ENCODE peak calls at places on chromosomes 11 and 22, in eight cellular contexts. H is A549, G is psoas muscle, P is thoracic aorta, U is transverse colon, W is sigmoid colon, Y is IMR-90, L is GM23248. A is an unnamed sample.

GRCh38 chr11:130871616-130872015 is 44.7 kb downstream of the SNX19 start:
- DNase-seq in G (no peak), P (no peak), H (no peak), U (no peak), L (peak), W (no peak), Y (no peak), A (no peak)

GRCh38 chr11:1146311-1146864 is 11.4 kb upstream of the MUC5AC start:
- DNase-seq in G (no peak), H (no peak), P (no peak), L (no peak), U (peak), Y (no peak), W (peak), A (no peak)

GRCh38 chr11:133992121-133992520 is 35.4 kb upstream of the IGSF9B start:
- DNase-seq in H (no peak), P (no peak), Y (no peak), U (no peak), G (no peak), L (no peak), W (no peak), A (no peak)

GRCh38 chr11:90496722-90497121 is 273.9 kb upstream of the CHORDC1 start:
- DNase-seq in L (no peak), P (no peak), Y (no peak), H (no peak), U (no peak), W (no peak), G (no peak), A (no peak)

GRCh38 chr11:72930011-72930410 is 115.8 kb downstream of the ATG16L2 start:
- DNase-seq in U (no peak), W (no peak), L (no peak), Y (peak), H (no peak), P (no peak), G (no peak), A (no peak)

GRCh38 chr11:326842-327580 is 6.4 kb upstream of the IFITM3 start:
- DNase-seq in G (peak), L (peak), H (no peak), W (peak), U (peak), P (peak), Y (peak), A (no peak)

GRCh38 chr11:11813288-11813962 is 28.3 kb upstream of the USP47 start:
- DNase-seq in G (peak), H (peak), P (peak), U (peak), L (peak), W (peak), Y (peak), A (no peak)

GRCh38 chr11:128572965-128573364 is 14.4 kb downstream of the ETS1 start:
- DNase-seq in Y (no peak), H (no peak), U (no peak), W (peak), G (no peak), P (no peak), L (no peak), A (no peak)

GRCh38 chr22:49418341-49418894 is 409.3 kb downstream of the BRD1 start:
- DNase-seq in P (no peak), G (no peak), W (no peak), Y (no peak), L (no peak), H (no peak), U (no peak), A (no peak)

GRCh38 chr11:73141309-73142127 is 600 bp downstream of the FCHSD2 start:
- DNase-seq in W (peak), P (no peak), G (peak), Y (peak), H (peak), U (peak), L (peak), A (peak)

GRCh38 chr11:17257200-17257599 is 19.3 kb upstream of the NUCB2 start:
- DNase-seq in W (no peak), L (peak), G (no peak), H (no peak), P (no peak), Y (peak), U (no peak), A (no peak)

GRCh38 chr11:27317751-27318150 is 45.3 kb downstream of the CCDC34 start:
- DNase-seq in H (peak), G (no peak), Y (peak), L (peak), U (no peak), W (no peak), P (no peak), A (no peak)

GRCh38 chr11:2197771-2198520 is 26.3 kb upstream of the TH start:
- DNase-seq in H (no peak), W (no peak), U (no peak), L (no peak), P (no peak), Y (no peak), G (peak), A (no peak)

GRCh38 chr22:23086263-23086662 is 15.9 kb downstream of the GNAZ start:
- DNase-seq in Y (no peak), W (no peak), H (no peak), P (no peak), G (no peak), L (no peak), U (no peak), A (no peak)

GRCh38 chr22:36304429-36304828 is 51.5 kb downstream of the APOL1 start:
- DNase-seq in H (no peak), L (no peak), G (no peak), Y (peak), W (no peak), P (no peak), U (no peak), A (no peak)

GRCh38 chr11:110425751-110426545 is 3.8 kb upstream of the FDX1 start:
- DNase-seq in U (no peak), L (peak), H (no peak), Y (peak), W (no peak), P (no peak), G (no peak), A (no peak)

GRCh38 chr11:79173615-79174014 is 267.2 kb downstream of the TENM4 start:
- DNase-seq in P (no peak), Y (peak), U (no peak), W (no peak), L (peak), H (no peak), G (peak), A (no peak)

GRCh38 chr11:5280582-5281102 is 10.9 kb upstream of the HBE1 start:
- DNase-seq in W (no peak), H (peak), Y (peak), L (peak), G (peak), U (no peak), P (peak), A (peak)

GRCh38 chr11:35111171-35112055 is 27.6 kb upstream of the CD44 start:
- DNase-seq in G (no peak), U (peak), P (no peak), L (peak), H (no peak), Y (peak), W (no peak), A (peak)

DNA sequence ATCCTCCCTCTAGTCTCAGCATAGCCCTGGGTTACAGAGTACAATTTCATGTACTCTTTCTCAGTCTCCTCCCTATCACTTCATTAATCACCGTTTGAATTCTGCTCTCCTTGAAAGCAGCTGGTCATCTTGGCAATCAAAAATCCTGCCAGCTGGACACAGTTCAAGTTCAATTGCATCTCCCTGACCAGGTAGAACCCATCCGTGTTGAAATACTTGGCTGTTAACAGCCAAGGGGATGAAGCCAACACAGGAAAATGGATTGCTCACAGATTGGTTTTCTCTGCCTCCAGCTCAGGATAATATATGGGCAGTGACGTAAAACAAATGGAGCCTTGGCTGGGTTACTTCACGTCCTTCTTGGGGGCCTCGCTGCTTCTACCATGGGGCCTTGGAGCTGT is 55.1 kb upstream of the GRK3 start:
- DNase-seq in U (no peak), L (no peak), H (no peak), P (no peak), Y (peak), G (no peak), W (peak), A (no peak)
- H3K27ac ChIP-seq in U (no peak), L (no peak), H (no peak), P (no peak), Y (no peak), G (no peak), W (no peak), A (no peak)

DNA sequence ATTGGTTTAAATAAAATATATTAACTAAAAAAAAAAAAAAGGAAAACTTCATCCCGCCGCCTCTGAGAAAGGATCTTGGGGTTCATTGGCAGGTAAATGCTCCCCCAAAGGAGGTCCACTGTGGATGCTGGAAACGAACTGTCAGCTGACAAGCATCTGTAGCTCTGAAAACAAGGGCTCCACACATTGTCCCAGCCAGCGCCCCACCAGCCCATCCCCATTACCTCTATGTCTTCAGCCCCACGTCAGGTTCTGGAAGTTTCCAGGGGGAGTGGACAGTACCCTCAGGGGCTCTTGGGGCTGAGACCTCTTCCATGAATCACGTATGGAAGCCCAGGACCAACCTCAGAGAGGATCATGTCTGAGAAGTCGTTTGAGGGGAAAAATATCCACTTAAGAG is 66.4 kb upstream of the WNT7B start:
- DNase-seq in G (no peak), P (no peak), U (no peak), Y (no peak), L (no peak), H (no peak), W (peak), A (peak)
- H3K4me3 ChIP-seq in G (peak), P (peak), U (peak), Y (no peak), L (peak), H (no peak), W (peak), A (no peak)

DNA sequence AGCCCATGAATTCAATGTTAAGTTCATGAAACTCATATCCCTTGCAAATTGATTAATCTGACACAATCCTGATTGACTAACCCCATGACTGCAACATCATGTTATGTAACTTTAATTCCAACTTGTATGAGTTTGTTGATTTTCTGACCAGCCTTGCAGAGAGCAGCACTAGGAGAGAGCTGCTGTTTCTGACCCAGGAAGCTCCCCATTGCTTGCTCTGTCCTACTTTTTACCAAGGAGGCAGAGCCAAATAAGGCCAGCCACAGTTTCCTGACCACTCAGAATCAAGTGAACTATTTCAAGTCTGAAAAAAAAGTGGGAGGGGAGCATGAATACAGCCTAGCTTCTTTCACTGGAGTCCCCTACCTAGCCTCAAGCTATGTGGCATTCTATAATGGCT is 13.2 kb downstream of the MPZL3 start:
- DNase-seq in G (no peak), H (no peak), L (no peak), P (no peak), Y (no peak), U (no peak), W (no peak), A (no peak)
- H3K27ac ChIP-seq in G (no peak), H (no peak), L (no peak), P (no peak), Y (no peak), U (no peak), W (no peak), A (no peak)

GRCh38 chr11:57763568-57763967 is 2.0 kb downstream of the CTNND1 start:
- DNase-seq in G (no peak), L (peak), Y (peak), W (no peak), P (no peak), U (no peak), H (peak), A (no peak)

GRCh38 chr11:57762235-57762866 is 749 bp downstream of the CTNND1 start:
- DNase-seq in L (peak), P (no peak), G (no peak), W (no peak), Y (no peak), U (peak), H (peak), A (no peak)

GRCh38 chr11:57764972-57765371 is 3.4 kb downstream of the CTNND1 start:
- DNase-seq in P (no peak), G (no peak), Y (no peak), L (no peak), H (no peak), W (no peak), U (no peak), A (no peak)

GRCh38 chr11:57761301-57762234 is at the start of gene CTNND1:
- DNase-seq in U (peak), P (peak), W (peak), Y (peak), H (peak), G (peak), L (peak), A (peak)

DNA sequence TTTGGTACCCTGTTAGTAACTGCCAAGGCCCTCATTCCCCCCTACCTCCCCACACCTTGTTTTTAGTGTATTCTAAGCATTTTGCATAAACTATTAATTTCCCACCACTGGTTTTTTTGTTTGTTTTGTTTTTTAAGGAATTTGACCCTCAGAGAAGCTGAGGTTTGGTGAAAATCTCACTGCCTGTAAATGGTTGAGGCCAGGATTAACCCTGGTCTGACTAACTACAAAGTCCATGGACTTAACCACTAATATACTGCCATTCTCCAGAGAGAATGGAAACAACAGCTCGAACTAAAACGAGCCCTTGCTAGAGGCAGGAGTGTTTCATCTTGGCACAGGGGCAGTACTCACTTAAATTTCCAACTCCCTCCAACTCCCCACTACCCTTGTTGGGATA is 2.9 kb downstream of the CTNND1 start:
- DNase-seq in H (no peak), W (no peak), U (no peak), P (no peak), L (peak), Y (no peak), G (no peak), A (no peak)
- H3K4me3 ChIP-seq in H (peak), W (peak), U (peak), P (peak), L (peak), Y (peak), G (peak), A (peak)

A was measured in pancreas.